ENCODE peak calls at places on chromosomes 3 and 15, in four cellular contexts. L is Panc1; R is right lobe of liver; P is CD8-positive, alpha-beta T cell. C is an unnamed sample.

GRCh38 chr15:59553879-59554735 is 57.5 kb upstream of the GCNT3 start:
- DNase-seq in L (no peak), R (no peak), P (no peak), C (no peak)

GRCh38 chr3:107543666-107544065 is 20.9 kb downstream of the BBX start:
- DNase-seq in L (no peak), R (no peak), P (no peak), C (no peak)

GRCh38 chr3:19226516-19226915 is 78.2 kb downstream of the KCNH8 start:
- DNase-seq in L (no peak), R (no peak), P (no peak), C (no peak)

GRCh38 chr3:143604849-143605660 is 243.2 kb downstream of the SLC9A9 start:
- DNase-seq in L (no peak), R (no peak), P (no peak), C (no peak)

GRCh38 chr15:40464595-40465185 is 6.1 kb upstream of the CHST14 start:
- DNase-seq in L (no peak), R (no peak), P (no peak), C (no peak)

GRCh38 chr15:69703495-69704187 is 251.0 kb downstream of the RPLP1 start:
- DNase-seq in L (no peak), R (no peak), P (no peak), C (no peak)

GRCh38 chr3:46921871-46922271 is 44.4 kb downstream of the PTH1R start:
- DNase-seq in L (no peak), R (no peak), P (no peak), C (no peak)

GRCh38 chr15:100215843-100216169 is 126.0 kb downstream of the ADAMTS17 start:
- DNase-seq in L (no peak), R (no peak), P (no peak), C (no peak)

GRCh38 chr3:32818431-32819085 is 761 bp downstream of the TRIM71 start:
- DNase-seq in L (no peak), R (no peak), P (no peak), C (peak; percentile 88)

GRCh38 chr3:151281671-151282334 is 3.5 kb upstream of the P2RY14 start:
- DNase-seq in L (no peak), R (no peak), P (no peak), C (no peak)

GRCh38 chr3:113769551-113769950 is 22.7 kb downstream of the ATP6V1A start:
- DNase-seq in L (no peak), R (no peak), P (no peak), C (no peak)

GRCh38 chr3:104040896-104041295 is 1325.8 kb upstream of the ALCAM start:
- DNase-seq in L (no peak), R (no peak), P (no peak), C (no peak)

GRCh38 chr3:149553781-149554451 is 79.4 kb downstream of the TM4SF4 start:
- DNase-seq in L (no peak), R (no peak), P (no peak), C (no peak)

GRCh38 chr15:29822685-29823459 is 604 bp upstream of the TJP1 start:
- DNase-seq in L (no peak), R (peak; percentile 57), P (no peak), C (peak; percentile 86)

GRCh38 chr15:59444082-59444835 is 6.3 kb downstream of the FAM81A start:
- DNase-seq in L (no peak), R (no peak), P (no peak), C (no peak)

GRCh38 chr3:197000211-197000610 is 29.4 kb downstream of the MELTF start:
- DNase-seq in L (no peak), R (peak; percentile 2), P (no peak), C (no peak)

GRCh38 chr15:66923438-66923881 is 141.9 kb upstream of the SMAD3 start:
- DNase-seq in L (no peak), R (no peak), P (peak; percentile 34), C (no peak)

GRCh38 chr3:122563717-122564025 is 429 bp downstream of the PARP9 start:
- DNase-seq in L (no peak), R (peak; percentile 28), P (peak; percentile 19), C (no peak)

GRCh38 chr3:182597621-182598041 is 195.7 kb upstream of the ATP11B start:
- DNase-seq in L (no peak), R (no peak), P (no peak), C (no peak)

GRCh38 chr15:63970723-63971426 is 75.4 kb downstream of the DAPK2 start:
- DNase-seq in L (no peak), R (no peak), P (no peak), C (no peak)

GRCh38 chr3:58034738-58035511 is 26.7 kb downstream of the FLNB start:
- DNase-seq in L (no peak), R (no peak), P (peak; percentile 70), C (no peak)

GRCh38 chr3:127959873-127960272 is 44.8 kb downstream of the KBTBD12 start:
- DNase-seq in L (no peak), R (no peak), P (no peak), C (no peak)

GRCh38 chr3:69142090-69142489 is 19.7 kb upstream of the LMOD3 start:
- DNase-seq in L (no peak), R (no peak), P (no peak), C (no peak)

GRCh38 chr3:150775001-150775599 is 12.1 kb upstream of the SIAH2 start:
- DNase-seq in L (no peak), R (no peak), P (no peak), C (peak; percentile 53)

GRCh38 chr3:100880072-100880471 is 113.1 kb downstream of the ABI3BP start:
- DNase-seq in L (no peak), R (no peak), P (no peak), C (no peak)

GRCh38 chr3:137013955-137014688 is 56.3 kb downstream of the IL20RB start:
- DNase-seq in L (peak; percentile 83), R (peak; percentile 88), P (peak; percentile 74), C (no peak)
- H3K27ac ChIP-seq in L (peak overlapping the region; percentile 55), R (peak overlapping the region; percentile 83), P (no peak overlapping the region), C (peak overlapping the region; percentile 2)

DNA sequence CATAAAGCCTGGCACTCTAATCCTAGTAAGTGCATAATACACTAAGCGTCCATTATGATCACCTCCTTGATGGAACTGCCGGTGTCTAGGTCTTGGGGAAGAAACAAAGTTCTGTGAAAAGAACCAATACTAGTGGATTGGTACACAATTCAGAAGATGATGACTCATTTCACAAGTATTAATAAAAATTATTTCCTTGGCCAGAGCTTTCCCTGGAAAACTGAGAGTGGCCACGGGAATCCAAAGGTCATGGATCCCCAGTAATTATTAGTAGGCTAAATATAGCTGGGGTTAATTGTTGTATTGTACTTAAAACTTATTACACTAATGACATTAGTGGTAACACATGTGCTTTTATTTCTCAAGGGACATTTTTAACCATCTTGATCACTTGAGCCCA is 808.0 kb upstream of the NR2F2 start:
- DNase-seq in L (no peak), R (no peak), P (no peak), C (no peak)
- H3K9me3 ChIP-seq in L (no peaks in the 10 kb centered on the region), R (no peaks in the 10 kb centered on the region), P (no peaks in the 10 kb centered on the region), C (no peaks in the 10 kb centered on the region)

GRCh38 chr15:25401511-25401910 is 37.3 kb downstream of the UBE3A start:
- DNase-seq in L (no peak), R (no peak), P (no peak), C (no peak)
- H3K4me3 ChIP-seq in L (no peak overlapping the region), R (no peak overlapping the region), P (no peak overlapping the region), C (no peak overlapping the region)

DNA sequence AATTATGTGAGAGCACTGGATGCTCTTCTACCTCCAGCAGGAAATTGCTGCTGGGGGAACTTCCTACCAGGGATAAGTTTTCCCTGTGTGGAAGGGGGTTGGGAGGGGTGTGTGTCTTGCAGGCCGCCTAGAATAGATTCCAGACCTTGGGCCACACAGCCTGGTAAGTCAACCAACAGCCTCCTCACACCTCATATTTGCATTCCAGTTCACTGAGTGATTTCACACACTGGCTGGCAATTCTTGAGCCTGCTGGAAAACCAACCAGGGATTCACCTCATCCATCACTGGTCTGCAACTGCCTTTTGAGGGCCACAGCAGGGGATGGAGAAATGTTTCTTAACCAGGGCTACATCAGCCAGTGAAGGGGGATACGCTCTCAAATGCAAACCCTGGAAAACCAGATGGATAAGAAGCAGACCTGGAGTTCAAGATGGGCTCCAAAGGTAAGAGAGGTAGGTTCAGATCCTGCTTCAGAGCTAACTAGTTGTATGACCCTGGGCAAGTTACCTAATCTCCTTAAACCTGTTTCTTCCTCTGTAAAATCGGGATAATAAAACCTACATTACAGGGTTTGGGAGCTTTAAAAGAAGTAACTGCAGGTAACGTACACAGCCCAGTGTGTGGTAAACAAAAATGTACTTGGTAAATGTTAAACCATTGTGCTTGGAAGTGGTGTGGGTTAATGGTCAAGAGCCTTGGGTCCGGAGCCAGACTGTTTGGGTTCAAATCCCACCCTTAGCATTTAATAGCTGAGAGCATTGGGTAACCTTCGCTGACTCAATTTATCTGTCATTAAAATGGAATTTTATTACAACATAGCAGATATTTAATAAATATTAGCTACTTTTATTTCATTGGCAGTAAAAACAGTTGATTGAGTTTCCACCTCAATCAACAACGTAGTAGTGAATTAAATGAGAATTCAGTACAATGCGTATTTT is 1.8 kb downstream of the FSTL1 start:
- DNase-seq in L (no peak), R (no peak), P (no peak), C (no peak)
- H3K27ac ChIP-seq in L (no peak overlapping the region), R (no peak overlapping the region), P (no peak overlapping the region), C (no peak overlapping the region)

GRCh38 chr15:26721231-26721630 is 51.6 kb downstream of the GABRB3 start:
- DNase-seq in L (no peak), R (no peak), P (no peak), C (no peak)

GRCh38 chr15:26720546-26720945 is 52.3 kb downstream of the GABRB3 start:
- DNase-seq in L (no peak), R (no peak), P (no peak), C (no peak)

GRCh38 chr15:26724381-26724780 is 48.5 kb downstream of the GABRB3 start:
- DNase-seq in L (no peak), R (no peak), P (no peak), C (no peak)

DNA sequence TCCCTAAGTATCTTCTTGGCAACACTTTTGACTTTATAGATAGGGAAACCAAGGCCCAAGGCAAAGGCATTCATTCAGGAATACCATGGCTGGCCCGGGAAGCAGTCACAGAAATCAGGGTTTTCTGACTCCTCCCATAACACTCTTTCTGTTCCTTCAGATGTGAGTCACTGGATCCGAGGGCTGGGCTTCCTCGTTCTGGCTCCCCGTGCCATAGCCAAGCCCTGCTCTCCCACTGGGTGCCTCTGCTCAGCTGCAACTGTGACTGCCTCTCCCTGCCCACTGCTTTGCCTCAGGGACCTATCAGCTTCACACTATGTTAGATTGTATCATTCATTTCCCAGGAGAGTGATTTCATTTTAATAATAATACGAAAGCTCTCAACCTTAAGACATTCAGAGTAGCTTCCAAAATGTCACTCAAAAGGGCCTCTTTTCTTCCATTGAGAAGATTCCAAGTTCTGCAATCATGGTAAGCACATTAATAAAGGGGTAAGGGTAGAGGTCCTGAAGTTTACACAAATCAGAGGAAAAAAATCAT is 50.2 kb downstream of the GABRB3 start:
- DNase-seq in L (no peak), R (no peak), P (no peak), C (no peak)
- H3K9me3 ChIP-seq in L (no peaks in the 10 kb centered on the region), R (no peaks in the 10 kb centered on the region), P (no peaks in the 10 kb centered on the region), C (no peaks in the 10 kb centered on the region)

GRCh38 chr3:135739755-135740154 is 225.8 kb upstream of the PPP2R3A start:
- DNase-seq in L (no peak), R (no peak), P (no peak), C (no peak)
- H3K4me3 ChIP-seq in L (no peak overlapping the region), R (no peak overlapping the region), P (no peak overlapping the region), C (no peak overlapping the region)

GRCh38 chr15:49990835-49991540 is 128.0 kb downstream of the ATP8B4 start:
- DNase-seq in L (no peak), R (no peak), P (no peak), C (no peak)

GRCh38 chr15:49991587-49991986 is 127.4 kb downstream of the ATP8B4 start:
- DNase-seq in L (no peak), R (no peak), P (no peak), C (no peak)

GRCh38 chr15:49988766-49989165 is 130.3 kb downstream of the ATP8B4 start:
- DNase-seq in L (no peak), R (no peak), P (no peak), C (no peak)

GRCh38 chr15:49987896-49988295 is 131.1 kb downstream of the ATP8B4 start:
- DNase-seq in L (no peak), R (no peak), P (no peak), C (no peak)

GRCh38 chr15:49989498-49989897 is 129.5 kb downstream of the ATP8B4 start:
- DNase-seq in L (no peak), R (no peak), P (no peak), C (no peak)
- H3K27ac ChIP-seq in L (no peak overlapping the region), R (no peak overlapping the region), P (no peak overlapping the region), C (no peak overlapping the region)

C was measured in upper lobe of left lung.